ENCODE peak calls at places on chromosomes 3 and 15, in seven cellular contexts. L is heart left ventricle, C is pancreas, B is mammary epithelial cell, R is psoas muscle, O is PC-3, D is tibial artery. J is an unnamed sample. For H3K9me3, the result is how much of the 10 kb centered on the place peaks cover.

GRCh38 chr3:142448424-142448823 is 587 bp upstream of the XRN1 start:
- DNase-seq in O (no peak), B (no peak), R (no peak), L (no peak), C (no peak), D (no peak), J (no peak)

GRCh38 chr3:197746801-197747237 is 2.9 kb upstream of the FYTTD1 start:
- DNase-seq in B (no peak), L (no peak), R (no peak), C (no peak), O (no peak), D (no peak), J (no peak)

GRCh38 chr15:67137319-67137718 is 71.9 kb downstream of the SMAD3 start:
- DNase-seq in L (no peak), D (no peak), C (no peak), R (no peak), B (no peak), O (no peak), J (no peak)

GRCh38 chr3:105764378-105765376 is 104.1 kb downstream of the CBLB start:
- DNase-seq in R (no peak), L (no peak), D (no peak), B (no peak), O (no peak), C (no peak), J (no peak)

GRCh38 chr15:68781766-68782588 is 38.7 kb downstream of the ANP32A start:
- DNase-seq in R (peak), B (no peak), L (peak), C (no peak), O (no peak), D (peak), J (no peak)

GRCh38 chr3:99365979-99366378 is 272.4 kb upstream of the COL8A1 start:
- DNase-seq in B (no peak), L (no peak), C (no peak), D (no peak), R (no peak), O (peak), J (no peak)

GRCh38 chr15:67826717-67827560 is 1.6 kb downstream of the SKOR1 start:
- DNase-seq in O (no peak), B (no peak), D (no peak), L (no peak), R (peak), C (no peak), J (no peak)

GRCh38 chr15:80559320-80559693 is 135.8 kb upstream of the ABHD17C start:
- DNase-seq in R (no peak), B (no peak), O (no peak), D (no peak), L (no peak), C (no peak), J (no peak)

GRCh38 chr3:15327941-15328340 is 4.4 kb downstream of the SH3BP5 start:
- DNase-seq in O (peak), B (peak), C (no peak), D (peak), R (peak), L (no peak), J (no peak)

GRCh38 chr3:171976526-171976925 is 62.9 kb upstream of the FNDC3B start:
- DNase-seq in C (no peak), O (peak), B (no peak), L (no peak), D (no peak), R (no peak), J (no peak)

GRCh38 chr3:106004137-106004600 is 135.4 kb upstream of the CBLB start:
- DNase-seq in D (no peak), O (peak), B (peak), L (no peak), C (no peak), R (no peak), J (no peak)

GRCh38 chr15:41885841-41886240 is 8.0 kb downstream of the SPTBN5 start:
- DNase-seq in B (no peak), O (no peak), C (no peak), L (no peak), R (no peak), D (no peak), J (no peak)

GRCh38 chr3:189868061-189868460 is 236.9 kb downstream of the TP63 start:
- DNase-seq in L (no peak), D (no peak), O (no peak), B (no peak), R (no peak), C (no peak), J (no peak)

GRCh38 chr3:126216416-126216815 is 36.0 kb upstream of the ALDH1L1 start:
- DNase-seq in C (no peak), L (no peak), B (peak), D (no peak), R (no peak), O (peak), J (no peak)

GRCh38 chr3:72058493-72059081 is 273.6 kb upstream of the PROK2 start:
- DNase-seq in C (no peak), B (no peak), R (peak), D (no peak), L (peak), O (no peak), J (no peak)

GRCh38 chr3:42655331-42655888 is 1.9 kb downstream of the ZBTB47 start:
- DNase-seq in O (no peak), C (peak), D (peak), L (no peak), R (peak), B (no peak), J (no peak)

GRCh38 chr15:40044717-40045571 is 6.0 kb upstream of the SRP14 start:
- DNase-seq in C (peak), L (peak), B (peak), O (peak), R (peak), D (peak), J (peak)

GRCh38 chr3:134754768-134755559 is 40.1 kb upstream of the EPHB1 start:
- DNase-seq in C (peak), R (peak), D (no peak), L (peak), B (peak), O (peak), J (peak)

GRCh38 chr3:68256635-68257034 is 602.2 kb upstream of the SUCLG2 start:
- DNase-seq in R (no peak), C (no peak), O (peak), L (no peak), D (no peak), B (no peak), J (no peak)

GRCh38 chr3:46947981-46948791 is 28.4 kb downstream of the CCDC12 start:
- DNase-seq in D (no peak), L (peak), B (peak), C (peak), R (peak), O (peak), J (peak)

GRCh38 chr3:140463401-140463800 is 214.5 kb upstream of the TRIM42 start:
- DNase-seq in D (no peak), B (no peak), O (no peak), C (no peak), R (no peak), L (no peak), J (no peak)

GRCh38 chr15:90221251-90221900 is 12.4 kb downstream of the CIB1 start:
- DNase-seq in O (peak), C (peak), D (peak), L (peak), R (peak), B (no peak), J (peak)

GRCh38 chr3:53255775-53256703 is at the start of gene TKT:
- DNase-seq in O (peak), D (peak), B (peak), R (peak), C (peak), L (peak), J (peak)

GRCh38 chr3:172853911-172854648 is 103.6 kb downstream of the ECT2 start:
- DNase-seq in L (no peak), C (no peak), R (no peak), D (no peak), O (no peak), B (no peak), J (no peak)

GRCh38 chr3:192850501-192850981 is 67.1 kb downstream of the MB21D2 start:
- DNase-seq in R (no peak), D (no peak), C (no peak), L (no peak), B (peak), O (peak), J (peak)

GRCh38 chr15:90716317-90716975 is 700 bp upstream of the BLM start:
- DNase-seq in D (no peak), C (no peak), R (no peak), O (no peak), B (no peak), L (no peak), J (no peak)

GRCh38 chr3:183619624-183620274 is 15.7 kb upstream of the KLHL24 start:
- DNase-seq in C (no peak), D (no peak), O (no peak), L (no peak), R (no peak), B (no peak), J (no peak)

GRCh38 chr3:44890258-44890657 is 15.8 kb downstream of the TGM4 start:
- DNase-seq in O (no peak), B (no peak), L (no peak), R (no peak), D (no peak), C (no peak), J (no peak)

GRCh38 chr3:63945558-63946096 is 33.4 kb upstream of the SCAANT1 start:
- DNase-seq in R (no peak), L (no peak), O (no peak), C (peak), B (no peak), D (no peak), J (no peak)

GRCh38 chr15:42796955-42797779 is 60.2 kb upstream of the CDAN1 start:
- DNase-seq in C (no peak), L (no peak), B (no peak), D (no peak), O (peak), R (no peak), J (no peak)

GRCh38 chr3:125143982-125144652 is 68.4 kb downstream of the SLC12A8 start:
- DNase-seq in R (no peak), O (no peak), B (no peak), C (no peak), D (no peak), L (peak), J (no peak)

GRCh38 chr3:187748050-187748481 is 2.8 kb upstream of the BCL6 start:
- DNase-seq in B (peak), D (peak), O (peak), C (peak), L (peak), R (peak), J (peak)

GRCh38 chr15:41727143-41727542 is 47.1 kb upstream of the MAPKBP1 start:
- DNase-seq in C (no peak), L (no peak), D (no peak), O (no peak), R (no peak), B (no peak), J (no peak)

GRCh38 chr3:31653464-31653863 is 120.7 kb downstream of the STT3B start:
- DNase-seq in B (no peak), R (no peak), C (no peak), O (no peak), D (no peak), L (no peak), J (no peak)
- H3K9me3 ChIP-seq in B (under half), R (half or more), C (under half), O (under half), D (under half), L (half or more), J (under half)

GRCh38 chr3:9793161-9793781 is 389 bp downstream of the ARPC4 start:
- DNase-seq in R (peak), B (peak), D (peak), C (no peak), L (no peak), O (peak), J (peak)

GRCh38 chr3:9791790-9792404 is 376 bp downstream of the TADA3 start:
- DNase-seq in R (no peak), B (no peak), D (no peak), L (no peak), C (no peak), O (no peak), J (no peak)

GRCh38 chr3:9794400-9794799 is 1.5 kb downstream of the ARPC4 start:
- DNase-seq in B (no peak), R (no peak), O (no peak), C (no peak), D (no peak), L (no peak), J (no peak)

GRCh38 chr3:9791127-9791526 is 1.1 kb downstream of the TADA3 start:
- DNase-seq in R (no peak), B (no peak), L (no peak), O (no peak), C (no peak), D (no peak), J (no peak)

DNA sequence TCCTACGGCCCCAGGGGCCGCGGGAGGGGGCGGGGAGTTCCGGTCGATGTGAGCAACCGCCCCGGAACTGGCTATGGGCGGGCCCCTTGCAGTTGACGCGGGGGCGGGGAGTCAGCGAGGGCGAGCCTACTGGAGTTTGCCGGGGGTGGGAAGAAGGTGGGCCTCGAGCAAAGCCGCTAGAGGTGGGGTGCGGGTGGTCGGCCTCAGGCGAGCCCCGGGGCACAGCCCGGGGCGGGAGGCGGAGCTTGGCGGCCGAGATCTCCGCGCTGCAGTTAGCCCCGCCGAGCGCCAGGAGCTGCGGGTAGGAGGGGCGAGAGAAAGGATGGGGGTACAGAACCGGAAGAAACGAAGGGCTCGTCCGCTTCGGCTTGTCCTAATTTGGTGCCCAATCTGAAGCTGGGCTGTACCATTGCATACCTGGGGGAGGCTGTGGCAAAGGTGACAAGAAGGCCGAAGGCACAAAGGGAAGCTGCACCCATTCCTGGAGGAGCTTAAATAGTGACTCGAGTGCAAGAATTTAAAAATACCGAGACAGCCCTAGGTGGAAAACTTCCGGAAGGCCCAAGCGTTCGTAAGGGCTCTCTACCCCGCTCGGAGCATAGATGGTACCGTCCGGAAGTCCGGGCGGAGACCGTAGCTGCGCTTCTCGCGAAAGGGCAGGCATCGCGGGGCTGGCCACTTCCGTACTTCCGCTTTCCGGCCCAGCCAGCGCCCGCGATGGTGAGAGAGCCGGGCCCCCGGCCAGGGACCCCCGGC is at the start of the genes ARPC4 and TADA3:
- DNase-seq in R (peak), C (peak), O (peak), D (peak), L (peak), B (peak), J (peak)
- TF ChIP-seq CTCF in R (no peak), C (no peak), O (no peak), D (peak), L (no peak), B (no peak), J (no peak)

GRCh38 chr15:31561156-31561555 is 234.5 kb downstream of the KLF13 start:
- DNase-seq in B (no peak), C (no peak), L (no peak), D (no peak), O (no peak), R (no peak), J (no peak)
- H3K9me3 ChIP-seq in B (under half), C (under half), L (under half), D (under half), O (under half), R (under half), J (under half)

DNA sequence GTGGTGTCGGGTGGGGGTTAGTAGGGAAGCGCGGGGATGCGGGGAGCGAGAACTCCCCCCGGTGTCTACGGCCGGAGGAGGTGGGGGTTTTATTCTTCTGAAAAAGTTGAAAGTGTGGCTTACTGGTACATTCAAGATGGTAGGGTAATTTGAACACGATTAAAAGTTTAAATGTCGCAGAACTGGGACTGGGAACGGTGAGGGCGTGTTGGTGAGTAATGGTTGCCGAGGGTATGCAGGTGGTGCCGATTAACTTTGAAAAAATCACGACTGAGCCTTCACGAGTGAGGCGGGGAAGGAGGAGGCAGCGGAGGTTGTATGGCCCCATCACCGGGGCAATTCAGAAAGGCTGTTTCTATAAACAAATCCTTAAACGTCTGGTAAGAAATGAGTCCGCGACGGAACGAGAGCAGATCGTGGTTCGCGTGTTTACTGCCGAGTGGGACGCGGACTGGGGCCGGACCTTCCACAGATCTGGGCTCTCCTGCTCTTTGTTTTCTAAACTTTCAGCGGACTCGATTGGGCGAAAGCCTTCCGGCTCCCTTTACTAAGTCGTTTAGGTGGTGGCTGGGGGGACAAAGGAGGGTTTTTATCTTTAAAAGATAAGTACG is 2.6 kb downstream of the IGF1R start:
- DNase-seq in D (no peak), C (peak), R (no peak), L (no peak), O (peak), B (peak), J (no peak)
- TF ChIP-seq CTCF in D (no peak), C (no peak), R (no peak), L (no peak), O (no peak), B (no peak), J (no peak)

DNA sequence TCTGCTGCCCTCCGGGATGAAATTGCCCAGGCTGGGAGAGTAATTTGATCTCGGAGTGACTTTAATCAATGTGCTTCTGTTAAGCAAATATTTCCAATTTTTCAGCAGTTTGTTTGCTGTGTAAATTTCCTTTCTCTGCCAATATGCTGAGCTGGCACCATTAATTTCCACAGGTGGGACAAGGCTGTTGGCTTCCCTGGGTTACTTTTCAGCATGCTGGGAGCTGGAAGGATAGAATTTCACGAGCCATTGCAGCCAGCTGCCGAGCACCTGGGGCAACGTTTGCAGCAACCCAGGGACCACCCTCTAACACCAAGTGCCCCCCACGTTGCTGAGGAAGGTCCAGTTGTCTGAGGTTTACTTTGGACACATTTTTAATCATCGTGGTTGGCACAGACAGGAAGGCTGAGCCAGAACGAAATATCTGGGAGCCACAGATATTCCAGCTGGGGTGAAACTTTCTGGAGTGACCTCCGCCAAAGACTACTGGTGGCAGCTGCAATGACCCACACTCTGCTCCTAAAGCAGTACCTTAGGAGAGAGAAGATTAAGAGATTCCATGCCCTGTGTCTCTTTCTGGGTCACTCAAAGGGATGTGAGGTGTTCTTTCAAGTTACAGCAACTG is 293.3 kb upstream of the RGMA start:
- DNase-seq in R (no peak), L (no peak), D (no peak), C (peak), O (no peak), B (no peak), J (no peak)
- H3K9me3 ChIP-seq in R (under half), L (under half), D (under half), C (under half), O (under half), B (under half), J (under half)

DNA sequence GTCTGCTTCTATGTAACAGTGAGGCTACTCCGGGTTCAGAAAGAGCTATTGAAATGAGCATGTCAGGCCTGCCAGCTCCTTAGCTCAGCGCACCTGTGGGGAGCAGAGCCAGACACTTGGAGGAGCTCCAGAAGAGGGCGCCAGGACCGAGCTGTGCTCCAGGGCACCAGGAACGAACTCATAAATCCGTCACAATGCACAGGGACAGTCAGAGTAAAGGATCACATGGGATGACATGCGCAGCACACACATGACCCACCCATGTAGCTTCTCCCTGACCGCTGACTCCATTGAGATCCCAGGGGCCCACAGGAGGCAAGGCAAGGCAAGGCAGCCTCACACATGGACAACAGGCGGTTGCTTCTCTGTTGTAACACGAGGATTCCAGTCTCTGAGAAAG is 26.0 kb upstream of the GNB5 start:
- DNase-seq in O (peak), L (no peak), R (peak), D (no peak), B (no peak), C (peak), J (peak)
- TF ChIP-seq CTCF in O (peak), L (no peak), R (no peak), D (no peak), B (peak), C (no peak), J (peak)

DNA sequence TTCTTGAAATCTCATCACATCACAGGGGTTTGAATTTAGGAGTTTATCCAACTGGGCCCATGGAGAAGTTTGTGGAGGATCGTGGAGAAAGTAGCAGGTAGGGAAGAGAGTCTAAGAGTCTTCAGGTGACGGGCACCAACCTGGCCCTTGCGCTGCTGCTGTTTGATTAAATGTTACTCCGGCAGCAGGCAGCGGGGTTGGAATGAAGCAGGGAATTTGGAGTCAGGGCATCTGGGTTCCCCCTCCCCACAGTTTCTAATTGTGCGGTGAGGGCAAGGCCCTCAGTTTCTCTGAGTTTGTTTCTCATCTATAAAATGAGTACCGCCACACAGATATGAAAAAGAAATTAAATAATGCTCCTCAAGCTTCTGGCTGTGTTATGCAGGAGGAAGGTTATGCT is 182.9 kb upstream of the RGMA start:
- DNase-seq in L (no peak), O (no peak), D (no peak), C (no peak), B (no peak), R (no peak), J (no peak)
- H3K9me3 ChIP-seq in L (under half), O (under half), D (under half), C (under half), B (under half), R (under half), J (under half)

DNA sequence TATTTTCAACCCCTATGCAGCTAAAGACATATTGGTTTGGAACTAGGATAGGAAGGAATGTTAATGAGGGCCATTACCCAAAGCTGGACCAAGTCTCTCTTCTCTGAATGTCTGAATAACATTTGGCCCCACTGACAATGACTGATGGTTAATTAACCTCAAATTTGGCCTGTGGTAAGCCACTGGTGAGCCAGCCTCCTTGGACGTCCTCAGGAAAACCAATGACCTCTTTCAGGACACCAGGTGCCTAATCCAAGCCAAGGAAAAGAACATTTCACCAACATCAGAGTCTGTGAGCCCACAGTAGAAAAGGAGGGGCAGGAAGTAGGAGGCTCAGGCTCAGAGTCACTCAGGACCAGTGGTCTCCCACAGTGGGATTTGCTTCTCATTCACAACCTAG is 56.4 kb upstream of the ETV5 start:
- DNase-seq in C (no peak), O (no peak), L (no peak), D (no peak), B (no peak), R (no peak), J (no peak)
- TF ChIP-seq CTCF in C (no peak), O (no peak), L (no peak), D (no peak), B (no peak), R (no peak), J (no peak)

J was measured in Caco-2.